ENCODE peak calls at places on chromosomes 12 and 14, in nine cellular contexts. T is GM23248, R is H9, S is GM12878, E is mammary epithelial cell, W is fibroblast of lung, Q is astrocyte, A is HCT116, J is MM.1S. U is an unnamed sample.
A peak's percentile ranks its signal among the peaks of the same experiment; 100 is the strongest.

GRCh38 chr12:116130431-116130830 is 147.1 kb downstream of the MED13L start:
- DNase-seq in T (peak; percentile 64), R (no peak), S (no peak), E (no peak), W (no peak), Q (peak; percentile 78), A (no peak), J (no peak), U (no peak)

GRCh38 chr14:25308244-25308643 is 258.3 kb upstream of the STXBP6 start:
- DNase-seq in T (peak; percentile 0), R (peak; percentile 75), S (no peak), E (no peak), W (no peak), Q (no peak), A (no peak), J (no peak), U (no peak)

GRCh38 chr12:27651201-27651600 is 45.0 kb upstream of the REP15 start:
- DNase-seq in T (peak; percentile 19), R (no peak), S (no peak), E (peak; percentile 55), W (no peak), Q (no peak), A (no peak), J (no peak), U (peak; percentile 46)

GRCh38 chr14:58969951-58970751 is 218.3 kb upstream of the DAAM1 start:
- DNase-seq in T (no peak), R (peak; percentile 60), S (peak; percentile 43), E (no peak), W (no peak), Q (peak; percentile 67), A (no peak), J (no peak), U (no peak)

GRCh38 chr12:46160081-46160980 is 108.5 kb downstream of the SLC38A1 start:
- DNase-seq in T (peak; percentile 92), R (no peak), S (no peak), E (peak; percentile 90), W (peak; percentile 69), Q (peak; percentile 93), A (no peak), J (no peak), U (peak; percentile 85)

GRCh38 chr14:66509874-66510273 is 1.9 kb downstream of the GPHN start:
- DNase-seq in T (peak; percentile 18), R (no peak), S (no peak), E (peak; percentile 4), W (peak; percentile 14), Q (no peak), A (no peak), J (no peak), U (no peak)

GRCh38 chr12:69059465-69060457 is 126.8 kb upstream of the CPM start:
- DNase-seq in T (peak; percentile 93), R (no peak), S (no peak), E (peak; percentile 94), W (peak; percentile 75), Q (peak; percentile 95), A (peak; percentile 86), J (no peak), U (peak; percentile 64)

GRCh38 chr14:106518054-106518943 is 991.9 kb downstream of the TMEM121 start:
- DNase-seq in T (no peak), R (no peak), S (no peak), E (no peak), W (no peak), Q (no peak), A (no peak), J (peak; percentile 62), U (no peak)

GRCh38 chr12:104788848-104789271 is 169.2 kb downstream of the SLC41A2 start:
- DNase-seq in T (no peak), R (peak; percentile 88), S (no peak), E (no peak), W (no peak), Q (no peak), A (no peak), J (no peak), U (no peak)
- H2AFZ ChIP-seq in T (no peak overlapping the region), R (peak overlapping the region; percentile 93), S (no peak overlapping the region), E (no peak overlapping the region), W (no peak overlapping the region), Q (no peak overlapping the region), A (peak overlapping the region; percentile 50), J (no peak overlapping the region), U (no peak overlapping the region)

GRCh38 chr12:112342587-112342986 is 39.6 kb downstream of the HECTD4 start:
- DNase-seq in T (no peak), R (no peak), S (no peak), E (no peak), W (no peak), Q (no peak), A (no peak), J (no peak), U (no peak)

GRCh38 chr12:112347521-112347920 is 34.7 kb downstream of the HECTD4 start:
- DNase-seq in T (peak; percentile 79), R (no peak), S (no peak), E (peak; percentile 57), W (peak; percentile 90), Q (peak; percentile 93), A (no peak), J (peak; percentile 19), U (no peak)

GRCh38 chr12:112346194-112346593 is 36.0 kb downstream of the HECTD4 start:
- DNase-seq in T (no peak), R (no peak), S (no peak), E (no peak), W (no peak), Q (no peak), A (no peak), J (no peak), U (no peak)

GRCh38 chr12:112340983-112341840 is 41.0 kb downstream of the HECTD4 start:
- DNase-seq in T (no peak), R (no peak), S (no peak), E (no peak), W (no peak), Q (no peak), A (no peak), J (no peak), U (no peak)

DNA sequence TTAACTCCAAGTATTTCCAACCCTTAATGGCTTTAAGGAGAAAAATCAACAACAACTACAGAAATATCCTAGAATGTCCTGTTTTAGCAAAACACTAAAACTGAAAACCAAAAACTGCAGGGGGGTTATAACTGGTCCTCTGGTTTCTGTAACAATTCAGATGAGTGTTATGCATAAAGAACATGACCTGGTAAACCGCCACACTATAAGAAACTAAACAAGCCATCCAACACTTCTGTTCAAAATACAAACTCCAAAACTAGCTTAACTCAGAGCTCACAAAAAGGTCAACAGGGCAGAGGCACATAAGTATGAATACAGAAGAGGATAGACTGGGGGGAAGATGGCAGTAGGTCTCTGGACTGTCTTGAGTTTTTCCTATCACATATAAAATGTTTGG is 38.0 kb downstream of the HECTD4 start:
- DNase-seq in T (no peak), R (no peak), S (no peak), E (no peak), W (no peak), Q (no peak), A (no peak), J (no peak), U (no peak)
- H3K79me2 ChIP-seq in T (peaks cover 95% of the 10 kb centered on the region), R (no peaks in the 10 kb centered on the region), S (peaks cover 26% of the 10 kb centered on the region), E (peaks cover 64% of the 10 kb centered on the region), W (peaks cover 12% of the 10 kb centered on the region), Q (peaks cover 76% of the 10 kb centered on the region), A (peaks cover 6% of the 10 kb centered on the region), J (peaks cover 45% of the 10 kb centered on the region), U (peaks cover 8% of the 10 kb centered on the region)

DNA sequence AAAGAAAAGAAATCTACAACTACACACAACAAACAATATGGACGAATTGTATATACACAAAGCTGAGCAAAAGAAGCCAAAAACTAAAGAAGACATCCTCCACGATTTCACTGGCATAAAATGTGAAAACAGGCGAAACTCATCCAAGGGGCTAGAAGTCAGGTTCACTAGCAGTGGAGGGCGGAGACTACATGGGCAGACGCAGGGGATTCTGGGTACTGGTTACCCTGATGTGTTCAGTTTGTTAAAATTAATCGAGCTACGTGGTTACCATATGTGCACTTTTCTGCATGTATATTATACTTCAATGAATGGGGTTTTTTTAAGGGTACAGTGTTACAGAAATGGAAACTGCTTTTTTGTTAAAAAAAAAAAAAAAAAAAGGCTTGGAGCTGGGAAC is 12.3 kb downstream of the KDM2B start:
- DNase-seq in T (no peak), R (no peak), S (no peak), E (no peak), W (no peak), Q (no peak), A (no peak), J (no peak), U (no peak)
- H3K9ac ChIP-seq in T (no peak overlapping the region), R (no peak overlapping the region), S (no peak overlapping the region), E (no peak overlapping the region), W (no peak overlapping the region), Q (no peak overlapping the region), A (no peak overlapping the region), J (no peak overlapping the region), U (no peak overlapping the region)

GRCh38 chr12:131604859-131605258 is 106.0 kb upstream of the SFSWAP start:
- DNase-seq in T (no peak), R (no peak), S (no peak), E (no peak), W (no peak), Q (no peak), A (no peak), J (no peak), U (no peak)

GRCh38 chr12:131605304-131605829 is 105.5 kb upstream of the SFSWAP start:
- DNase-seq in T (no peak), R (no peak), S (no peak), E (no peak), W (no peak), Q (no peak), A (no peak), J (no peak), U (no peak)

GRCh38 chr12:131606218-131606899 is 104.5 kb upstream of the SFSWAP start:
- DNase-seq in T (no peak), R (no peak), S (no peak), E (no peak), W (no peak), Q (no peak), A (no peak), J (no peak), U (no peak)

GRCh38 chr12:131603106-131604033 is 107.5 kb upstream of the SFSWAP start:
- DNase-seq in T (no peak), R (no peak), S (no peak), E (no peak), W (no peak), Q (no peak), A (no peak), J (no peak), U (no peak)

DNA sequence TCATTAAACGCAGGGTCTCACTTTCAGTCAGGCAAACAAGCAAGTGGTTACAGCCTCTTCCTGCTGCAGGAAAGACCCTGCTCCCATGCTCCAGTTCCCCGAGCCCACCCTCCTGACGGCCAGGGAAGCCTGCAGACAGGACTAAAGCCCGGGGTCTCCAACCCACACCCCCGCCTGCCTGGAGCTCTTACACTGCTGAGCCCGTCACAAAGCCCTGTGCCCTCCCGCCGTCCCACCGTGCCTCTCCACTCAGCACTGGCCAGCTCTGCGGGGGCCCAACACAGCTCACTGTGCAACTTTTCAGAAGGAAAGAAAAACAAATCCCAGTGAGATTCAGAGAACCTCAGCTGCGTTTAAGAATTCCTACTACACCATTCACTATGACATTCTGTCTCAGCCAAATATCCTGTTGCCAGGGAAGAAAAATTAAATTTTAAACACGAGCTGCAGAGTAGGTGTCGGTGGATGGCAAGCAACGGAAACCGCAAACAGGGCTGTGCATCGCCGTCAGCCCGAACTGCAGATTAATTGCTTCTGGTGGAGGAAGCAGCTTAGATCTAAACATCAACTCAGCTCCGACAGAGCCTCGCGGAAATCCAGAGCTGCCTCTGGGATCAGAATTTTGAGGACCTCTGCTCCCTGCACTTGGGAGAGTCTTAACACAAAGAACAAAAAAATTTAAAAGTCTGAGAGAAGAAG is 106.6 kb upstream of the SFSWAP start:
- DNase-seq in T (no peak), R (no peak), S (no peak), E (no peak), W (no peak), Q (no peak), A (no peak), J (no peak), U (no peak)
- H2AFZ ChIP-seq in T (no peak overlapping the region), R (no peak overlapping the region), S (peak overlapping the region; percentile 62), E (no peak overlapping the region), W (no peak overlapping the region), Q (no peak overlapping the region), A (no peak overlapping the region), J (no peak overlapping the region), U (no peak overlapping the region)